ENCODE peak calls at places on chromosomes 12 and 14, in nine cellular contexts. B is GM20000, G is T-helper 2 cell, T is EL, J is A549, Y is iris pigment epithelial cell, F is AG04450, H is cerebellar cortex, Z is transverse colon. W is an unnamed sample.

GRCh38 chr12:77299910-77300772 is 234.8 kb upstream of the E2F7 start:
- DNase-seq in B (no peak), G (no peak), T (peak; percentile 72), J (no peak), Y (peak; percentile 81), F (no peak), H (no peak), Z (no peak), W (no peak)

GRCh38 chr12:56898938-56899337 is 35.3 kb downstream of the SDR9C7 start:
- DNase-seq in B (no peak), G (no peak), T (no peak), J (no peak), Y (no peak), F (no peak), H (no peak), Z (no peak), W (no peak)

GRCh38 chr14:38868415-38869290 is 234.4 kb downstream of the SEC23A start:
- DNase-seq in B (no peak), G (no peak), T (no peak), J (no peak), Y (no peak), F (no peak), H (no peak), Z (no peak), W (no peak)

GRCh38 chr12:132171968-132172521 is 27.8 kb downstream of the NOC4L start:
- DNase-seq in B (no peak), G (no peak), T (no peak), J (no peak), Y (no peak), F (no peak), H (no peak), Z (no peak), W (no peak)

GRCh38 chr14:76486251-76486743 is 110.4 kb downstream of the ESRRB start:
- DNase-seq in B (no peak), G (no peak), T (no peak), J (no peak), Y (no peak), F (no peak), H (no peak), Z (no peak), W (no peak)

GRCh38 chr12:16112151-16112550 is 165.3 kb downstream of the SLC15A5 start:
- DNase-seq in B (no peak), G (no peak), T (no peak), J (no peak), Y (no peak), F (no peak), H (no peak), Z (no peak), W (no peak)

GRCh38 chr14:101604935-101605767 is 43.9 kb downstream of the DIO3 start:
- DNase-seq in B (no peak), G (no peak), T (no peak), J (no peak), Y (no peak), F (no peak), H (no peak), Z (peak; percentile 1), W (no peak)

GRCh38 chr12:119354187-119354586 is 19.7 kb downstream of the CCDC60 start:
- DNase-seq in B (no peak), G (no peak), T (no peak), J (no peak), Y (no peak), F (no peak), H (no peak), Z (no peak), W (no peak)

W was measured in Karpas-422.